ENCODE peak calls at places on chromosome 18, in six cellular contexts. Q, B, H, D, S and P are unnamed samples.

GRCh38 chr18:70450658-70451253 is 161.9 kb downstream of the SOCS6 start:
- DNase-seq in Q (no peak), B (no peak), H (no peak), D (no peak), S (no peak), P (no peak)

GRCh38 chr18:32469190-32469611 is 1.5 kb downstream of the GAREM1 start:
- DNase-seq in Q (peak), B (peak), H (peak), D (peak), S (peak), P (no peak)

GRCh38 chr18:3442894-3443293 is 7.1 kb upstream of the TGIF1 start:
- DNase-seq in Q (no peak), B (no peak), H (no peak), D (no peak), S (no peak), P (no peak)

GRCh38 chr18:28905509-28905908 is 728.6 kb upstream of the CDH2 start:
- DNase-seq in Q (no peak), B (no peak), H (no peak), D (no peak), S (no peak), P (peak)

GRCh38 chr18:63342206-63342605 is 22.6 kb upstream of the BCL2 start:
- DNase-seq in Q (no peak), B (no peak), H (peak), D (no peak), S (no peak), P (no peak)

GRCh38 chr18:29496276-29496675 is 1319.3 kb upstream of the CDH2 start:
- DNase-seq in Q (no peak), B (no peak), H (no peak), D (peak), S (no peak), P (no peak)

GRCh38 chr18:40813116-40813515 is 1141.9 kb upstream of the PIK3C3 start:
- DNase-seq in Q (no peak), B (no peak), H (no peak), D (no peak), S (no peak), P (no peak)

GRCh38 chr18:36424741-36425142 is 127.2 kb downstream of the FHOD3 start:
- DNase-seq in Q (no peak), B (no peak), H (no peak), D (no peak), S (no peak), P (no peak)

GRCh38 chr18:50142441-50143120 is 52.4 kb downstream of the MYO5B start:
- DNase-seq in Q (no peak), B (no peak), H (no peak), D (no peak), S (no peak), P (no peak)

GRCh38 chr18:3666526-3667254 is 216.7 kb downstream of the TGIF1 start:
- DNase-seq in Q (no peak), B (no peak), H (no peak), D (no peak), S (no peak), P (no peak)

GRCh38 chr18:73549236-73549635 is 598.4 kb downstream of the FBXO15 start:
- DNase-seq in Q (no peak), B (no peak), H (no peak), D (no peak), S (no peak), P (no peak)

GRCh38 chr18:46224181-46224775 is 120.1 kb downstream of the HAUS1 start:
- DNase-seq in Q (no peak), B (no peak), H (no peak), D (no peak), S (no peak), P (no peak)

GRCh38 chr18:36580874-36581750 is 247.7 kb downstream of the TPGS2 start:
- DNase-seq in Q (peak), B (no peak), H (no peak), D (no peak), S (no peak), P (peak)

GRCh38 chr18:77004555-77005380 is 127.8 kb downstream of the MBP start:
- DNase-seq in Q (no peak), B (peak), H (no peak), D (no peak), S (no peak), P (no peak)